ENCODE peak calls at places on chromosome 1, in six cellular contexts. N, J, E, F, A and V are unnamed samples.

GRCh38 chr1:219910716-219911115 is 17.6 kb downstream of the SLC30A10 start:
- DNase-seq in N (no peak), J (no peak), E (no peak), F (no peak), A (no peak), V (no peak)

GRCh38 chr1:53075761-53076163 is 13.7 kb downstream of the PODN start:
- DNase-seq in N (no peak), J (no peak), E (no peak), F (no peak), A (no peak), V (no peak)

GRCh38 chr1:25432364-25432719 is 1.6 kb downstream of the MACO1 start:
- DNase-seq in N (no peak), J (no peak), E (no peak), F (no peak), A (no peak), V (no peak)

GRCh38 chr1:51517361-51518032 is 1.6 kb downstream of the EPS15 start:
- DNase-seq in N (no peak), J (no peak), E (peak), F (no peak), A (no peak), V (no peak)

GRCh38 chr1:247465796-247466195 is 7.9 kb upstream of the OR2B11 start:
- DNase-seq in N (no peak), J (no peak), E (no peak), F (no peak), A (no peak), V (no peak)

GRCh38 chr1:12230549-12231275 is 882 bp downstream of the VPS13D start:
- DNase-seq in N (peak), J (no peak), E (peak), F (no peak), A (no peak), V (peak)

GRCh38 chr1:247338723-247339270 is 7.1 kb upstream of the ZNF496 start:
- DNase-seq in N (no peak), J (no peak), E (peak), F (no peak), A (no peak), V (no peak)

GRCh38 chr1:8517579-8518489 is 199.9 kb downstream of the SLC45A1 start:
- DNase-seq in N (no peak), J (no peak), E (peak), F (peak), A (no peak), V (no peak)

GRCh38 chr1:231374394-231374793 is 36.3 kb downstream of the SPRTN start:
- DNase-seq in N (no peak), J (no peak), E (no peak), F (no peak), A (no peak), V (no peak)

GRCh38 chr1:203213126-203213525 is 16.3 kb downstream of the CHIT1 start:
- DNase-seq in N (no peak), J (no peak), E (no peak), F (no peak), A (no peak), V (no peak)

GRCh38 chr1:151416231-151416630 is 16.9 kb downstream of the PSMB4 start:
- DNase-seq in N (no peak), J (no peak), E (peak), F (no peak), A (no peak), V (no peak)

GRCh38 chr1:47555841-47556616 is 118.2 kb downstream of the FOXD2 start:
- DNase-seq in N (no peak), J (no peak), E (no peak), F (no peak), A (no peak), V (no peak)

GRCh38 chr1:210747890-210748289 is 386.1 kb downstream of the KCNH1 start:
- DNase-seq in N (no peak), J (no peak), E (no peak), F (no peak), A (no peak), V (no peak)

GRCh38 chr1:218982482-218982881 is 191.2 kb upstream of the LYPLAL1 start:
- DNase-seq in N (no peak), J (no peak), E (no peak), F (no peak), A (no peak), V (no peak)

GRCh38 chr1:165476776-165477175 is 31.9 kb upstream of the RXRG start:
- DNase-seq in N (no peak), J (no peak), E (no peak), F (peak), A (no peak), V (no peak)

GRCh38 chr1:37108596-37109188 is 74.4 kb upstream of the GRIK3 start:
- DNase-seq in N (no peak), J (no peak), E (no peak), F (no peak), A (no peak), V (no peak)

GRCh38 chr1:197838836-197839235 is 63.6 kb upstream of the DENND1B start:
- DNase-seq in N (no peak), J (no peak), E (peak), F (no peak), A (no peak), V (no peak)

GRCh38 chr1:159008744-159009188 is 941 bp upstream of the IFI16 start:
- DNase-seq in N (no peak), J (peak), E (no peak), F (no peak), A (peak), V (no peak)

GRCh38 chr1:84353665-84354064 is 44.6 kb upstream of the DNASE2B start:
- DNase-seq in N (no peak), J (no peak), E (peak), F (no peak), A (no peak), V (no peak)

GRCh38 chr1:93567255-93567918 is 114.2 kb downstream of the BCAR3 start:
- DNase-seq in N (no peak), J (no peak), E (peak), F (no peak), A (no peak), V (peak)

GRCh38 chr1:11893907-11894251 is 32.3 kb downstream of the KIAA2013 start:
- DNase-seq in N (peak), J (peak), E (peak), F (peak), A (peak), V (no peak)

GRCh38 chr1:217747156-217747769 is 116.1 kb downstream of the SPATA17 start:
- DNase-seq in N (peak), J (no peak), E (peak), F (no peak), A (no peak), V (no peak)

GRCh38 chr1:41958015-41958673 is 39.4 kb upstream of the HIVEP3 start:
- DNase-seq in N (no peak), J (no peak), E (no peak), F (no peak), A (no peak), V (no peak)

GRCh38 chr1:212701910-212702309 is 2.3 kb upstream of the BATF3 start:
- DNase-seq in N (no peak), J (no peak), E (no peak), F (no peak), A (no peak), V (no peak)

GRCh38 chr1:89195476-89195875 is 3.3 kb downstream of the GBP4 start:
- DNase-seq in N (no peak), J (no peak), E (no peak), F (no peak), A (no peak), V (no peak)

GRCh38 chr1:31122779-31123178 is 57.3 kb upstream of the PUM1 start:
- DNase-seq in N (no peak), J (no peak), E (no peak), F (no peak), A (no peak), V (no peak)

GRCh38 chr1:70146488-70146887 is 58.9 kb downstream of the LRRC40 start:
- DNase-seq in N (no peak), J (no peak), E (peak), F (no peak), A (no peak), V (no peak)

GRCh38 chr1:98046031-98046641 is 125.3 kb upstream of the DPYD start:
- DNase-seq in N (peak), J (no peak), E (peak), F (no peak), A (peak), V (peak)

GRCh38 chr1:1306070-1306660 is 1.6 kb downstream of the ACAP3 start:
- DNase-seq in N (no peak), J (no peak), E (peak), F (no peak), A (no peak), V (no peak)

GRCh38 chr1:164834641-164835040 is 275.7 kb downstream of the PBX1 start:
- DNase-seq in N (no peak), J (no peak), E (no peak), F (no peak), A (no peak), V (no peak)

GRCh38 chr1:158534496-158534895 is 19.7 kb downstream of the OR6Y1 start:
- DNase-seq in N (no peak), J (no peak), E (no peak), F (no peak), A (no peak), V (no peak)